ENCODE peak calls at places on chromosomes 11 and 22, in six cellular contexts. A, Y, K, E, W and D are unnamed samples.

GRCh38 chr11:60318726-60319125 is 8.3 kb upstream of the MS4A6E start:
- DNase-seq in Y (no peak), A (no peak), W (no peak), K (no peak), E (no peak), D (no peak)

GRCh38 chr22:35971418-35972119 is 57.1 kb downstream of the RBFOX2 start:
- DNase-seq in Y (peak), W (no peak), K (no peak), E (no peak), A (no peak), D (no peak)

GRCh38 chr11:113464416-113464815 is 10.8 kb downstream of the DRD2 start:
- DNase-seq in Y (no peak), A (no peak), K (no peak), W (no peak), E (no peak), D (no peak)

GRCh38 chr22:41964106-41964494 is 5.1 kb upstream of the SEPTIN3 start:
- DNase-seq in W (no peak), K (no peak), E (no peak), Y (no peak), A (no peak), D (no peak)

GRCh38 chr11:1224491-1225385 is 1.9 kb downstream of the MUC5B start:
- DNase-seq in W (no peak), E (no peak), K (no peak), A (no peak), Y (no peak), D (no peak)

GRCh38 chr22:37196539-37197450 is 8.7 kb upstream of the C1QTNF6 start:
- DNase-seq in W (no peak), Y (peak), E (no peak), A (no peak), K (no peak), D (no peak)

GRCh38 chr22:38767313-38767712 is 11.5 kb upstream of the SUN2 start:
- DNase-seq in W (no peak), K (no peak), Y (no peak), A (no peak), E (no peak), D (no peak)

GRCh38 chr11:90803781-90804180 is 580.9 kb upstream of the CHORDC1 start:
- DNase-seq in Y (no peak), W (no peak), A (no peak), E (no peak), K (no peak), D (no peak)

GRCh38 chr22:37843746-37844089 is 416 bp downstream of the ANKRD54 start:
- DNase-seq in A (no peak), E (no peak), K (peak), Y (no peak), W (peak), D (no peak)

GRCh38 chr11:13446444-13446843 is 16.6 kb downstream of the BTBD10 start:
- DNase-seq in E (no peak), K (no peak), A (no peak), W (no peak), Y (peak), D (no peak)

GRCh38 chr11:61839742-61840141 is 11.6 kb downstream of the FADS2 start:
- DNase-seq in A (no peak), W (no peak), K (no peak), E (no peak), Y (no peak), D (no peak)

GRCh38 chr11:16750417-16750816 is 12.0 kb downstream of the C11orf58 start:
- DNase-seq in E (no peak), K (no peak), A (no peak), W (no peak), Y (no peak), D (no peak)

GRCh38 chr11:16811136-16812020 is 72.9 kb downstream of the C11orf58 start:
- DNase-seq in Y (no peak), K (no peak), E (no peak), A (no peak), W (no peak), D (no peak)

GRCh38 chr11:12581923-12582322 is 92.3 kb upstream of the TEAD1 start:
- DNase-seq in K (no peak), W (no peak), E (no peak), A (no peak), Y (peak), D (no peak)